ENCODE peak calls at places on chromosome 1, in eight cellular contexts. W is heart right ventricle, O is sigmoid colon, V is GM12865, P is astrocyte, M is stomach, I is A549, Q is mucosa of descending colon. A is an unnamed sample.

GRCh38 chr1:19484338-19484792 is 974 bp downstream of the CAPZB start:
- DNase-seq in W (peak), O (peak), V (no peak), P (no peak), M (no peak), I (no peak), Q (no peak), A (no peak)

GRCh38 chr1:229756666-229757065 is 130.6 kb downstream of the URB2 start:
- DNase-seq in W (no peak), O (no peak), V (no peak), P (peak), M (no peak), I (no peak), Q (no peak), A (peak)

GRCh38 chr1:8571200-8571984 is 246.0 kb downstream of the RERE start:
- DNase-seq in W (no peak), O (no peak), V (no peak), P (peak), M (peak), I (no peak), Q (peak), A (peak)

GRCh38 chr1:169696273-169697100 is 14.9 kb downstream of the SELL start:
- DNase-seq in W (no peak), O (no peak), V (no peak), P (no peak), M (no peak), I (no peak), Q (no peak), A (peak)

GRCh38 chr1:3577711-3578432 is 33.4 kb downstream of the MEGF6 start:
- DNase-seq in W (no peak), O (no peak), V (peak), P (peak), M (no peak), I (no peak), Q (no peak), A (peak)

GRCh38 chr1:47558601-47559593 is 121.1 kb downstream of the FOXD2 start:
- DNase-seq in W (no peak), O (no peak), V (no peak), P (no peak), M (peak), I (peak), Q (peak), A (no peak)

GRCh38 chr1:112575154-112575804 is 43.7 kb downstream of the ST7L start:
- DNase-seq in W (no peak), O (no peak), V (no peak), P (peak), M (no peak), I (peak), Q (no peak), A (peak)

GRCh38 chr1:173853074-173853473 is 14.7 kb downstream of the GAS5 start:
- DNase-seq in W (no peak), O (no peak), V (no peak), P (peak), M (no peak), I (no peak), Q (no peak), A (peak)

GRCh38 chr1:206526064-206526911 is 19.0 kb downstream of the RASSF5 start:
- DNase-seq in W (no peak), O (peak), V (no peak), P (no peak), M (peak), I (no peak), Q (no peak), A (no peak)

GRCh38 chr1:112926858-112927257 is 29.1 kb downstream of the SLC16A1 start:
- DNase-seq in W (no peak), O (no peak), V (no peak), P (no peak), M (no peak), I (no peak), Q (no peak), A (no peak)

GRCh38 chr1:201883786-201884185 is 4.9 kb upstream of the SHISA4 start:
- DNase-seq in W (no peak), O (no peak), V (peak), P (peak), M (no peak), I (no peak), Q (no peak), A (peak)

DNA sequence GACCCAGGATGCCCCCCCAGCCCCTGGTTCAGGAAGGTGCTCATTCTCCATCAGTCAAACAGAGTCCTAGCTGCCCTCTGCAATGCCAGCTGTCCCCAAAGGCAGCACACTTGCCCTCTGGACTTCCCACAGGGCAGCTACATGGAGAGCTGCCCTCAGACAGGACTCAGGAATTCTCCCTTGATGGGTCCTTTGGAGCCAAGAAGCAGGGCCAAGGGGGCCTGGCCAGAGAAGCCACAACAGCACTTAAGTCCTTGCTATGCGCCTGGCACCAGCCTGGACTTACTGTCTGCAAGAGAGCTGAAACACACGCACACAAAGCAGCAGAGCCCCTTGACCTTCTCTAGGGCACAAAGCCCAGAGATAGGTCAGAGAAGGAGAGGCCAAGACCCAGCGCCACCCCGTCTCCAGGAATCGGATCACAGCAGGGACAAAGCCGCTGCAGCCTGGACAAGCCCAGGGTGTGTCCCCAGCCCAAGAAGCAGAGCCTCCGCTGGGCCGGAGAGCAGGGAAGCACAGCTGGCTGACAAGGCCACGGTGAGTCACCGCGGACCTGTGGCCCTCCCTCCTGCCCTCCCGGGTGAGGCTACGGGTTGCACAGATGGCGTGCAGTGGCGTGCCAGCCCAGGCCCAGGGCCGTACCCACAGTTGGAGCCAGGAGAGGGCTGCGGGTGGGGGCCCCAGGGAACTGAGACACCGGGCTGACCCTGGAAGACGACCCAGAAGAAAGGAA is 1.7 kb downstream of the WNT9A start:
- DNase-seq in W (peak), O (peak), V (no peak), P (peak), M (peak), I (peak), Q (peak), A (peak)
- H3K4me3 ChIP-seq in W (peak), O (peak), V (no peak), P (peak), M (peak), I (peak), Q (no peak), A (no peak)

GRCh38 chr1:197619008-197619640 is 156.2 kb downstream of the DENND1B start:
- DNase-seq in W (no peak), O (no peak), V (no peak), P (peak), M (no peak), I (no peak), Q (no peak), A (peak)
- TF ChIP-seq CTCF in W (peak), O (no peak), V (peak), P (peak), M (peak), I (peak), Q (no peak), A (peak)

GRCh38 chr1:52635321-52636089 is 2.5 kb downstream of the SHISAL2A start:
- DNase-seq in W (no peak), O (no peak), V (peak), P (no peak), M (no peak), I (no peak), Q (peak), A (no peak)

GRCh38 chr1:52631759-52632331 is 1.1 kb upstream of the SHISAL2A start:
- DNase-seq in W (no peak), O (no peak), V (no peak), P (no peak), M (no peak), I (no peak), Q (no peak), A (no peak)

GRCh38 chr1:52634111-52634510 is 1.1 kb downstream of the SHISAL2A start:
- DNase-seq in W (no peak), O (no peak), V (no peak), P (no peak), M (no peak), I (no peak), Q (no peak), A (no peak)

GRCh38 chr1:52633291-52633754 is 355 bp downstream of the SHISAL2A start:
- DNase-seq in W (peak), O (no peak), V (peak), P (no peak), M (no peak), I (no peak), Q (no peak), A (no peak)

DNA sequence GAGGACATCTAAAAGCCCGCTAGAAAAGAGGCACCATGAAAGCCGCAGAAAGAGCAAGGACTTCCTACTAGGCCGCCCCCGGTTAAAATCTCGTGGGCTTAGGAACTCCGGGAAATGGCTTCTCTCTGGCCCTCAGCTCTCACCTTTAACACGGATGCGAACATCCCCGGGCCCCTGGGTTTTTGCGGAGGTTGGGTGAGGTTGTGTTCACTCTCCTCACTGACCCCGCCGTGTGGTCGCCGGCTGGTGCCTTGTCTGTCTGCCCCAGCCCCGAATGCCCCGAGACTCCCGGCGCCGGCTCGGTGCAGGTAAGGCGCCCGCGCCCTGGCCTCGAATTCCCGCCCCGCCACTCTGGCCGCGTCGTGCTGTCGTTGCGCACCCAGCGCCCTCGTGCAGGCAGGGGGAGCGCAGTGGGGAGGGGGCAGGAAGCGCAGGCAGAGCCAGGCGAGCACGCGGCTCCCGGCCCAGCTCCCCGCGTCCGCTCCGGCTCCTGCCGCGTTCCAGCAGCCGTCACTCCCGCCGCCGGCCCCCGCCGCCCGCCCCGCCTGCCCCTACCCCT is at the start of gene SHISAL2A:
- DNase-seq in W (peak), O (no peak), V (peak), P (peak), M (peak), I (no peak), Q (peak), A (peak)
- H3K4me3 ChIP-seq in W (peak), O (peak), V (peak), P (no peak), M (peak), I (peak), Q (no peak), A (peak)

GRCh38 chr1:58983159-58983558 is 199.3 kb upstream of the JUN start:
- DNase-seq in W (no peak), O (no peak), V (no peak), P (no peak), M (no peak), I (no peak), Q (no peak), A (no peak)

GRCh38 chr1:58983633-58984301 is 199.9 kb upstream of the JUN start:
- DNase-seq in W (no peak), O (no peak), V (no peak), P (no peak), M (no peak), I (no peak), Q (no peak), A (no peak)

GRCh38 chr1:58981392-58981791 is 197.5 kb upstream of the JUN start:
- DNase-seq in W (no peak), O (no peak), V (no peak), P (no peak), M (no peak), I (no peak), Q (no peak), A (no peak)

GRCh38 chr1:58979677-58980076 is 195.8 kb upstream of the JUN start:
- DNase-seq in W (no peak), O (no peak), V (no peak), P (no peak), M (no peak), I (no peak), Q (no peak), A (no peak)

DNA sequence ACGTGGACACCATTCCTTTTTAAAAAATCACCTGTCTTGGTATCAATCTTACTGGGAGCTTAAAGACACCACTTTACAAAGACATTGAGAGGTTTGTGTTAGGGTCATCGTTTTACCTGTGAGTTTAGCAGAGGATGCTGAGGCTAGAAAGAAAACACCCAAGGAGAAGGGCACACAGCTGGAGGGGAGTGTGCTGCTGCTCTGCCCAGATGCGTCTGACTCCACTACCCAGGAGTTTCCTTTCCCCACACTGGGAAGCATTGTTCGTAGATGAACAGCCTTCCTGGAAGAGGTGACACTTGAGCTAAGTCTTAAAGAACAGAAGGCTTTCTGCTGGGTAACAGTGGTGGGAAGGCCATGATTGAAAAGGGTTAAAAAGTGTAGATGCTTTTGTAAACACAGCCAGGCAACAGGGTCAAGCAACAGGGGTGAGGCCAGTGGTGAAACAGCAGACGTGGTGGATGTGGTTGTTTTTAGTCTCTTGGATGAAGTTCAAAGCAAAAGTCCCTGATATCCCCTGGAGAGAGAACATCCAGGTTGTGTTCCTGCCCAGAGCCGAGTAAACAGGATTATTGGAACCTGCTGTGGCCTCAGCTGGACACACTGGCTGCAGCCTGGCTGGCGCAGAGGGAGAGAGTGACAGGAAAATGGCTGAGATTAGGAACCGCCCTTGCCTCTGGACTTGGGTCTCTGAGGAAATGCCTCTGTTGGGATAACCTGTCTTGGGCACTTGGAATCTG is 198.6 kb upstream of the JUN start:
- DNase-seq in W (peak), O (no peak), V (no peak), P (no peak), M (peak), I (no peak), Q (no peak), A (no peak)
- TF ChIP-seq CTCF in W (no peak), O (no peak), V (no peak), P (no peak), M (no peak), I (no peak), Q (no peak), A (no peak)

GRCh38 chr1:32754282-32755097 is 51.9 kb upstream of the SYNC start:
- DNase-seq in W (no peak), O (no peak), V (no peak), P (peak), M (peak), I (no peak), Q (no peak), A (peak)
- H3K4me3 ChIP-seq in W (peak), O (peak), V (no peak), P (peak), M (peak), I (no peak), Q (no peak), A (peak)